ENCODE peak calls at places on chromosomes 2 and 18, in eight cellular contexts. E is ovary, T is PC-9, K is esophagus squamous epithelium, A is RWPE1, G is astrocyte, I is DND-41, Q is IMR-90. H is an unnamed sample.

GRCh38 chr2:120552800-120553471 is 182.7 kb upstream of the GLI2 start:
- DNase-seq in A (peak; percentile 86), G (peak; percentile 44), I (no peak), Q (peak; percentile 23), E (peak; percentile 68), T (peak; percentile 97), K (no peak), H (peak; percentile 90)

GRCh38 chr18:7937268-7937667 is 370.2 kb downstream of the PTPRM start:
- DNase-seq in G (no peak), Q (no peak), E (no peak), K (no peak), T (no peak), A (no peak), I (no peak), H (no peak)

GRCh38 chr2:127950264-127950663 is 64.5 kb upstream of the AMMECR1L start:
- DNase-seq in Q (no peak), G (no peak), T (no peak), I (no peak), E (no peak), A (no peak), K (no peak), H (no peak)

GRCh38 chr2:236562434-236562833 is 7.2 kb upstream of the ACKR3 start:
- DNase-seq in I (no peak), T (no peak), G (no peak), K (no peak), E (no peak), Q (peak; percentile 13), A (peak; percentile 20), H (no peak)

GRCh38 chr2:241534293-241534692 is 24.3 kb upstream of the BOK start:
- DNase-seq in E (no peak), Q (no peak), I (no peak), A (no peak), K (no peak), T (no peak), G (no peak), H (no peak)

GRCh38 chr2:11370377-11371098 is 26.1 kb upstream of the ROCK2 start:
- DNase-seq in K (no peak), A (peak; percentile 96), I (no peak), Q (peak; percentile 43), G (no peak), T (peak; percentile 78), E (no peak), H (no peak)

GRCh38 chr2:120666433-120666832 is 69.2 kb upstream of the GLI2 start:
- DNase-seq in Q (no peak), E (no peak), T (no peak), I (no peak), G (no peak), K (no peak), A (no peak), H (no peak)

GRCh38 chr2:46257476-46257875 is 39.7 kb upstream of the EPAS1 start:
- DNase-seq in A (no peak), G (peak; percentile 33), Q (peak; percentile 78), I (no peak), K (no peak), T (no peak), E (no peak), H (peak; percentile 55)

GRCh38 chr2:237280235-237280634 is 133.7 kb downstream of the COL6A3 start:
- DNase-seq in I (no peak), G (peak; percentile 99), A (peak; percentile 33), E (no peak), K (no peak), Q (peak; percentile 99), T (no peak), H (no peak)

GRCh38 chr2:42762823-42763804 is 821 bp downstream of the OXER1 start:
- DNase-seq in Q (no peak), E (no peak), K (no peak), G (no peak), I (no peak), T (no peak), A (no peak), H (no peak)

GRCh38 chr2:30509716-30510115 is 62.7 kb downstream of the LCLAT1 start:
- DNase-seq in E (no peak), G (no peak), K (no peak), Q (no peak), A (no peak), I (no peak), T (no peak), H (no peak)

GRCh38 chr2:216606551-216607527 is 26.4 kb upstream of the IGFBP2 start:
- DNase-seq in Q (no peak), T (no peak), E (no peak), K (no peak), I (peak; percentile 94), A (no peak), G (no peak), H (no peak)

GRCh38 chr2:192814376-192814775 is 619.6 kb upstream of the TMEFF2 start:
- DNase-seq in E (no peak), K (no peak), G (no peak), I (no peak), T (no peak), Q (no peak), A (no peak), H (no peak)

GRCh38 chr18:22556271-22556990 is 138.7 kb upstream of the CTAGE1 start:
- DNase-seq in I (no peak), Q (peak; percentile 38), A (no peak), T (no peak), K (no peak), E (peak; percentile 54), G (peak; percentile 51), H (peak; percentile 75)

GRCh38 chr18:37671530-37671929 is 105.9 kb upstream of the CELF4 start:
- DNase-seq in E (no peak), A (no peak), G (no peak), Q (no peak), I (no peak), T (no peak), K (no peak), H (no peak)

GRCh38 chr18:37668971-37669747 is 103.6 kb upstream of the CELF4 start:
- DNase-seq in I (no peak), E (no peak), K (no peak), T (no peak), G (no peak), Q (no peak), A (no peak), H (no peak)

GRCh38 chr18:37671119-37671518 is 105.5 kb upstream of the CELF4 start:
- DNase-seq in I (no peak), K (no peak), A (no peak), E (no peak), Q (no peak), G (no peak), T (no peak), H (no peak)

GRCh38 chr18:37672001-37672400 is 106.4 kb upstream of the CELF4 start:
- DNase-seq in G (no peak), E (no peak), Q (no peak), T (no peak), A (no peak), I (no peak), K (no peak), H (no peak)

GRCh38 chr18:37669991-37670534 is 104.5 kb upstream of the CELF4 start:
- DNase-seq in G (no peak), E (no peak), I (no peak), T (no peak), Q (no peak), A (no peak), K (no peak), H (no peak)
- H3K27ac ChIP-seq in G (no peak overlapping the region), E (no peak overlapping the region), I (no peak overlapping the region), T (no peak overlapping the region), Q (no peak overlapping the region), A (no peak overlapping the region), K (no peak overlapping the region), H (no peak overlapping the region)

GRCh38 chr2:148930046-148930775 is 55.2 kb downstream of the KIF5C start:
- DNase-seq in E (no peak), Q (no peak), I (no peak), T (no peak), A (no peak), K (no peak), G (no peak), H (no peak)

GRCh38 chr2:148927010-148927409 is 52.0 kb downstream of the KIF5C start:
- DNase-seq in Q (no peak), I (no peak), T (no peak), A (no peak), E (no peak), G (no peak), K (peak; percentile 4), H (peak; percentile 18)

GRCh38 chr2:148922776-148923175 is 47.7 kb downstream of the KIF5C start:
- DNase-seq in T (no peak), K (no peak), I (no peak), A (peak; percentile 12), E (no peak), Q (no peak), G (no peak), H (no peak)

GRCh38 chr2:148928395-148928794 is 53.4 kb downstream of the KIF5C start:
- DNase-seq in I (no peak), K (no peak), E (no peak), G (no peak), Q (no peak), T (no peak), A (no peak), H (no peak)

DNA sequence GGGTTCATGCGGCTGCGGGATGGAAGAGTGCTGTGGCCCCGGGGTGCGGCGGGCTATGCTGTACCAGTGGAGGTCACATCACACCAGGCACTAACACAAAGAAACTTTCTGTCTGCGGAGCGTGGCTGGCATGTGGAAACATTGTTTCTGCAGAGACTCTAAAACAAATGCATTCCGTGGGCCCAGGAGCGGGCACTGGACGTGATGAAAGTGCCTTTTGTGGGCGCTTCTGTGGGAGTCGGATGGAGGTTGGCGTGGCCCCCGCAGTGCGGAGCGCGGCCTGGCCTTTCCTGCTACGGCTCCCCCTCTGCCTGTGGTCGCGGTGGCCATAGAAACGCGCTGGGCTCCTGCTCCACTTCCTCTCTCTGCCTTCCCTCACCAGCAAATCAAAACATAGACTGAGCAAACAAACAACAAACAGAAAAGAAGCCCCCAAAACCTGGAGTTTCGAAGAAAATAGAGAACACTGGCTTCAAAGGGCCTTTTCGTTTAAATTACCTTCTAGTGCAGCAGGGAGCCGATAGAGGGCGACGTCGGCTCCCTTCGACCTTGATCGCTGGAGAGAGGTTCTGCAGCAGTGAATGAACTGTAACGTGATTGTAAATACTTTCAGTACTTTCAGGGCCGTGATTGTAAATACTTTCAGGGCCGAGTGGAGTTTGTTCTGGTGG is 51.4 kb downstream of the KIF5C start:
- DNase-seq in K (no peak), E (no peak), I (peak; percentile 32), A (peak; percentile 8), Q (peak; percentile 12), G (no peak), T (peak; percentile 34), H (peak; percentile 27)
- H3K27ac ChIP-seq in K (no peak overlapping the region), E (no peak overlapping the region), I (no peak overlapping the region), A (no peak overlapping the region), Q (no peak overlapping the region), G (no peak overlapping the region), T (no peak overlapping the region), H (no peak overlapping the region)

GRCh38 chr18:43139288-43139946 is 23.9 kb upstream of the RIT2 start:
- DNase-seq in E (no peak), Q (no peak), I (no peak), T (no peak), G (no peak), A (no peak), K (no peak), H (peak; percentile 9)
- H3K27ac ChIP-seq in E (no peak overlapping the region), Q (no peak overlapping the region), I (no peak overlapping the region), T (no peak overlapping the region), G (no peak overlapping the region), A (no peak overlapping the region), K (no peak overlapping the region), H (no peak overlapping the region)

DNA sequence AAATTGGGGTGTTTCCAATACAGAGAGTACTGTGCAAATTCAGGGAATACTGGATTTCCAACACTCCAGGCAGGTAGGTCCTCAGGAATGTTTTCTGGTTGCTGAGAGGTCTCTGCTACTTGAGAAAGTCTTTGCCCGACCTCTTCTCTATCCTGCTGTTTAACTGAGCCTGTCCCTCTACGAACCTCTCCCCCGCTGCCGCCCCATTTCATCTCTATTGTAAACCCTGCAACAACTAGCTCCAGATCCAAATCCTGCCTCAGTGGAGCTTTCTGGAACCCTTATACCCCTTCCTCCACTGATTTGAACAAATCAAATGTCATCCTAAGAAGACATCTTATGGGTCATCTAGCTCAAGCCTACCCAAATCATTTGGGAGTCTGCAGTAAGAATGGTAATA is 1.3 kb downstream of the EIF4E2 start:
- DNase-seq in G (no peak), T (no peak), I (no peak), Q (no peak), K (no peak), E (no peak), A (no peak), H (no peak)
- H3K27ac ChIP-seq in G (no peak overlapping the region), T (no peak overlapping the region), I (no peak overlapping the region), Q (no peak overlapping the region), K (peak overlapping the region; percentile 98), E (no peak overlapping the region), A (no peak overlapping the region), H (peak overlapping the region; percentile 100)